ENCODE peak calls at places on chromosomes 4 and X, in four cellular contexts. One of them, this sample, is unnamed. For H3K4me1, the result is how much of the 10 kb centered on the place peaks cover.

GRCh38 chr4:10347281-10347795 is 109.9 kb downstream of the ZNF518B start:
- DNase-seq in thoracic aorta: no peak
- DNase-seq in thyroid gland: no peak
- DNase-seq in lower lobe of right lung: no peak
- DNase-seq in this sample: no peak

GRCh38 chrX:40142417-40142816 is 44.7 kb upstream of the BCOR start:
- DNase-seq in thoracic aorta: no peak
- DNase-seq in thyroid gland: no peak
- DNase-seq in lower lobe of right lung: no peak
- DNase-seq in this sample: no peak

GRCh38 chr4:127383666-127384065 is 249.1 kb upstream of the INTU start:
- DNase-seq in thoracic aorta: no peak
- DNase-seq in thyroid gland: no peak
- DNase-seq in lower lobe of right lung: no peak
- DNase-seq in this sample: no peak

GRCh38 chr4:153223935-153224334 is 19.7 kb downstream of the TRIM2 start:
- DNase-seq in thoracic aorta: no peak
- DNase-seq in thyroid gland: peak
- DNase-seq in lower lobe of right lung: no peak
- DNase-seq in this sample: no peak

GRCh38 chrX:41621236-41621651 is 67.5 kb upstream of the GPR34 start:
- DNase-seq in thoracic aorta: no peak
- DNase-seq in thyroid gland: no peak
- DNase-seq in lower lobe of right lung: no peak
- DNase-seq in this sample: peak

GRCh38 chr4:110195561-110196205 is 2.7 kb downstream of the ELOVL6 start:
- DNase-seq in thoracic aorta: no peak
- DNase-seq in thyroid gland: no peak
- DNase-seq in lower lobe of right lung: no peak
- DNase-seq in this sample: peak

GRCh38 chr4:165325732-165326512 is 1.5 kb upstream of the MSMO1 start:
- DNase-seq in thoracic aorta: no peak
- DNase-seq in thyroid gland: peak
- DNase-seq in lower lobe of right lung: no peak
- DNase-seq in this sample: no peak

GRCh38 chr4:102627831-102628523 is 126.8 kb downstream of the NFKB1 start:
- DNase-seq in thoracic aorta: no peak
- DNase-seq in thyroid gland: no peak
- DNase-seq in lower lobe of right lung: no peak
- DNase-seq in this sample: no peak

GRCh38 chr4:8776366-8776765 is 95.3 kb downstream of the HMX1 start:
- DNase-seq in thoracic aorta: no peak
- DNase-seq in thyroid gland: no peak
- DNase-seq in lower lobe of right lung: peak
- DNase-seq in this sample: no peak

GRCh38 chr4:7423391-7423790 is 11.3 kb downstream of the PSAPL1 start:
- DNase-seq in thoracic aorta: no peak
- DNase-seq in thyroid gland: no peak
- DNase-seq in lower lobe of right lung: no peak
- DNase-seq in this sample: no peak

GRCh38 chr4:79395883-79396282 is 12.1 kb downstream of the GK2 start:
- DNase-seq in thoracic aorta: no peak
- DNase-seq in thyroid gland: no peak
- DNase-seq in lower lobe of right lung: no peak
- DNase-seq in this sample: no peak

GRCh38 chrX:19902110-19902509 is 14.7 kb upstream of the SH3KBP1 start:
- DNase-seq in thoracic aorta: no peak
- DNase-seq in thyroid gland: peak
- DNase-seq in lower lobe of right lung: peak
- DNase-seq in this sample: no peak

GRCh38 chr4:64718091-64718490 is 308.8 kb upstream of the TECRL start:
- DNase-seq in thoracic aorta: no peak
- DNase-seq in thyroid gland: no peak
- DNase-seq in lower lobe of right lung: no peak
- DNase-seq in this sample: no peak

GRCh38 chr4:144179152-144179739 is 38.7 kb upstream of the GYPA start:
- DNase-seq in thoracic aorta: no peak
- DNase-seq in thyroid gland: no peak
- DNase-seq in lower lobe of right lung: no peak
- DNase-seq in this sample: no peak

GRCh38 chr4:40321671-40322131 is 13.4 kb upstream of the CHRNA9 start:
- DNase-seq in thoracic aorta: no peak
- DNase-seq in thyroid gland: no peak
- DNase-seq in lower lobe of right lung: no peak
- DNase-seq in this sample: no peak

GRCh38 chr4:4762909-4763814 is 96.3 kb upstream of the MSX1 start:
- DNase-seq in thoracic aorta: no peak
- DNase-seq in thyroid gland: no peak
- DNase-seq in lower lobe of right lung: no peak
- DNase-seq in this sample: no peak

GRCh38 chr4:140755811-140756291 is 334 bp downstream of the TBC1D9 start:
- DNase-seq in thoracic aorta: no peak
- DNase-seq in thyroid gland: peak
- DNase-seq in lower lobe of right lung: peak
- DNase-seq in this sample: peak

GRCh38 chrX:29652484-29652883 is 562.9 kb upstream of the MAGEB2 start:
- DNase-seq in thoracic aorta: no peak
- DNase-seq in thyroid gland: no peak
- DNase-seq in lower lobe of right lung: no peak
- DNase-seq in this sample: no peak

GRCh38 chrX:2499507-2499906 is 1.3 kb downstream of the DHRSX start:
- DNase-seq in thoracic aorta: no peak
- DNase-seq in thyroid gland: no peak
- DNase-seq in lower lobe of right lung: no peak
- DNase-seq in this sample: no peak

GRCh38 chr4:55468724-55469123 is 73.0 kb downstream of the TMEM165 start:
- DNase-seq in thoracic aorta: no peak
- DNase-seq in thyroid gland: no peak
- DNase-seq in lower lobe of right lung: no peak
- DNase-seq in this sample: no peak

GRCh38 chr4:6404611-6405416 is 67.6 kb downstream of the PPP2R2C start:
- DNase-seq in thoracic aorta: no peak
- DNase-seq in thyroid gland: no peak
- DNase-seq in lower lobe of right lung: no peak
- DNase-seq in this sample: no peak

GRCh38 chr4:166165829-166166420 is 292.9 kb downstream of the TLL1 start:
- DNase-seq in thoracic aorta: no peak
- DNase-seq in thyroid gland: peak
- DNase-seq in lower lobe of right lung: no peak
- DNase-seq in this sample: peak

GRCh38 chr4:66062044-66062443 is 391.8 kb upstream of the EPHA5 start:
- DNase-seq in thoracic aorta: no peak
- DNase-seq in thyroid gland: no peak
- DNase-seq in lower lobe of right lung: no peak
- DNase-seq in this sample: no peak

GRCh38 chrX:110847334-110847733 is 51.7 kb upstream of the CHRDL1 start:
- DNase-seq in thoracic aorta: no peak
- DNase-seq in thyroid gland: no peak
- DNase-seq in lower lobe of right lung: no peak
- DNase-seq in this sample: no peak

GRCh38 chrX:11953615-11954014 is 184.7 kb upstream of the FRMPD4 start:
- DNase-seq in thoracic aorta: no peak
- DNase-seq in thyroid gland: no peak
- DNase-seq in lower lobe of right lung: no peak
- DNase-seq in this sample: no peak

DNA sequence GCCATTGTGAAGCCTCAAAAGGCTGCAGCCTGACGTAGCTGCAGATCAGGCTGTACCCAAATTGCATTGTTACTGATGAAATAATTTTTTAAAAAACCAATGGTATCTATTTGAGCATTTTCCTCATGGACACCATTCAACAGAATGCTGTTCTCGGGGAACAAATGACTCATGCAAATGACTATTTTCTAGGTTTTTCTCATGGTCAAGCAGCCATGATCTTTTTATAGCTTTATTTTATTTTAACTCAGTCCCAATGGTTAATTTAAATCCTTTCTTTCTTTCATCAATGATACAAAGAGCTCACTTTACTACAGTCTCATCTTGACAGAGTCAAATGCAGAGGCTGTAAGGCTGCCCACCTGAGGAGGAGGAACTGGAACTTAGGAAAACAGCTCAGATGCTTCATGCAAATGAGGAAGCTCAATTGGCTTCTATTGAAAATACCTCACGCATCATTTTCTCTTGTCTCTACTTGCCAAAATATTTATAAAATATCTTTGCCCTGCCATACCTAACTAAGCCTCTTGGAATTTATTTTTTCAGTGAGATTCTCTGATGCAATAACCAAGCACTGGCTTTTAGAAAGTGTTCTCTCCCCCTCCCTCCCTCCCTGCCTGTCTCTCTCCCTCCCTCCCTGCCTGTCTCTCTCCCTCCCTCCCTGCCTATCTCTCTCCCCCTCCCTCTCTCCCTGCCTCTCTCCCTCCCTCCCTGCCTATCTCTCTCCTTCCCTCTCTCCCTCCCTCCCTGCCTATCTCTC is 81.0 kb downstream of the SORBS2 start:
- DNase-seq in thoracic aorta: no peak
- DNase-seq in thyroid gland: no peak
- DNase-seq in lower lobe of right lung: no peak
- DNase-seq in this sample: no peak
- H3K4me1 ChIP-seq in thoracic aorta: under half
- H3K4me1 ChIP-seq in thyroid gland: under half
- H3K4me1 ChIP-seq in lower lobe of right lung: under half
- H3K4me1 ChIP-seq in this sample: under half

GRCh38 chr4:26594371-26594770 is 10.5 kb downstream of the TBC1D19 start:
- DNase-seq in thoracic aorta: no peak
- DNase-seq in thyroid gland: no peak
- DNase-seq in lower lobe of right lung: no peak
- DNase-seq in this sample: no peak

GRCh38 chr4:26584725-26585124 is 841 bp downstream of the TBC1D19 start:
- DNase-seq in thoracic aorta: no peak
- DNase-seq in thyroid gland: no peak
- DNase-seq in lower lobe of right lung: no peak
- DNase-seq in this sample: no peak

GRCh38 chr4:26594778-26595177 is 10.9 kb downstream of the TBC1D19 start:
- DNase-seq in thoracic aorta: no peak
- DNase-seq in thyroid gland: no peak
- DNase-seq in lower lobe of right lung: no peak
- DNase-seq in this sample: no peak

GRCh38 chr4:26590639-26591038 is 6.8 kb downstream of the TBC1D19 start:
- DNase-seq in thoracic aorta: no peak
- DNase-seq in thyroid gland: no peak
- DNase-seq in lower lobe of right lung: no peak
- DNase-seq in this sample: no peak

DNA sequence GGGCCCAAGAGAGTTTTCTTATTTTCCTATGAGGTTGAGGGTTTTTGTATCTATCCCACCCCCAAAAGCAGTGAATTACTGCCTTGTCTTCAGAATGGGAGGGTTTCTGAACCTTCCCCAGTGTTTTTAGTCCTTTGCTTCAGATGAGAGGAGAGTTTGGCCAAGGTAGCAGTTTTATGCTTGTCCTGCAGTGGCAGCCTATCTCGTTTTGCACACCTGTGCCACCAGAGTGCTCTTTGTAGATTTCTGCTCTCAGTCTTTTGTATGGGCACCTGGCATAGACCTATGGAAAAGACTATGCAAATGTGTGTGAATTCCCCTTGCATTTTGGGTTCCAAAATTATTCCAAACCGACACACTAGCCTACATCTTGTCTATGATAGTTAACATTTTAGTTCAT is 5.8 kb downstream of the TBC1D19 start:
- DNase-seq in thoracic aorta: no peak
- DNase-seq in thyroid gland: no peak
- DNase-seq in lower lobe of right lung: no peak
- DNase-seq in this sample: no peak
- TF ChIP-seq CTCF in thoracic aorta: no peak
- TF ChIP-seq CTCF in thyroid gland: no peak
- TF ChIP-seq CTCF in lower lobe of right lung: no peak
- TF ChIP-seq CTCF in this sample: peak

DNA sequence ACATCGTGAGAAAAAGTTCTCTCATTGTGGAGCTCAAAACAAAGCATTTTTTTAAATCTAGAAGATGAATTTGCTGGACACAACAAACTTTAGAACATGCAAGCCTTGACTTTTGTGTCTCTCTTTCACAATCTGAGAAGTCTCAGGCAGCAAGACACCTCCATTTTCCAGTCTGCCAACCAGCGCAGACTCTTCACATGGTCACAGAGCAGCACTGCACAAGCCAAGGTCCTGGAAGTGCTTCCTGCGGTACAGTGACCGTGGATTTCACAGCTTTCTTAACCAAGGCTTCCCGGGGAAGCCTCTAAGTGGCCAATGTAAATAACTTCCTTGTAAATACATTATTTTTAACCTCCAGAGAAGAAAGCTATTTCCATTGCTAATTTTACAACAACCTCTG is 31.3 kb downstream of the ZNF827 start:
- DNase-seq in thoracic aorta: no peak
- DNase-seq in thyroid gland: peak
- DNase-seq in lower lobe of right lung: no peak
- DNase-seq in this sample: no peak
- H3K4me1 ChIP-seq in thoracic aorta: under half
- H3K4me1 ChIP-seq in thyroid gland: half or more
- H3K4me1 ChIP-seq in lower lobe of right lung: under half
- H3K4me1 ChIP-seq in this sample: under half

DNA sequence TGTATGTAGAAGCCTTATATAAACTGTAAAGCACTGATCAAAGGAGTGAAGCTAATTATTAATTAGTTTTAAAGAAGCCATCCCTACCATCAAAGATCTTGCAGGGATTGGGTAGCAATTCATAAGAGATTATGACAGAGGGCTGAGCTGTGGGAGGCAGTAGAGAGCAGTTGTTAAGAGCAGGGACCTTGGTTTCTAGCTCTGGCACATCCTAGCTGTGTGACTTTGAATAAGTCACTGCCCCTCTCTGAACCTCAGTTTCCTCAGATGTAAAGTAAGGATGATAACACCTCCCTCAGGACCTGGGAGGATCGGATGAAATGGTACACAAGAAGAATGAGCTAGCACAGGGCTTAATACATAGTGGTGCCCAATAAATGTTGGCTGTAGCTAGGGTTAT is 45.4 kb downstream of the APLN start:
- DNase-seq in thoracic aorta: no peak
- DNase-seq in thyroid gland: no peak
- DNase-seq in lower lobe of right lung: no peak
- DNase-seq in this sample: peak
- TF ChIP-seq CTCF in thoracic aorta: no peak
- TF ChIP-seq CTCF in thyroid gland: no peak
- TF ChIP-seq CTCF in lower lobe of right lung: no peak
- TF ChIP-seq CTCF in this sample: no peak

This sample was measured in Caco-2.